ENCODE peak calls at places on chromosomes 7 and 10, in six cellular contexts. T is astrocyte of the spinal cord, K is aorta, P is GM23338, A is NB4, B is ureter. Y is an unnamed sample.

GRCh38 chr10:33945051-33945450 is 610.6 kb upstream of the NRP1 start:
- DNase-seq in T (no peak), K (no peak), P (no peak), A (no peak), B (no peak), Y (no peak)

GRCh38 chr10:121974535-121975294 is at the start of gene NSMCE4A:
- DNase-seq in T (peak), K (peak), P (peak), A (peak), B (peak), Y (peak)

GRCh38 chr10:70851597-70852475 is 36.1 kb downstream of the SGPL1 start:
- DNase-seq in T (no peak), K (no peak), P (no peak), A (no peak), B (no peak), Y (no peak)

GRCh38 chr7:156096806-156097538 is 284.7 kb upstream of the SHH start:
- DNase-seq in T (peak), K (no peak), P (no peak), A (no peak), B (no peak), Y (no peak)

GRCh38 chr7:21923663-21924062 is 22.0 kb downstream of the CDCA7L start:
- DNase-seq in T (peak), K (no peak), P (no peak), A (no peak), B (no peak), Y (no peak)

GRCh38 chr7:155487509-155488482 is 29.9 kb downstream of the EN2 start:
- DNase-seq in T (no peak), K (no peak), P (no peak), A (no peak), B (no peak), Y (no peak)

GRCh38 chr7:82760092-82760491 is 316.5 kb upstream of the CACNA2D1 start:
- DNase-seq in T (no peak), K (no peak), P (peak), A (no peak), B (no peak), Y (no peak)

GRCh38 chr10:87635498-87636312 is 24.0 kb upstream of the PAPSS2 start:
- DNase-seq in T (peak), K (no peak), P (no peak), A (peak), B (no peak), Y (no peak)

GRCh38 chr10:11697718-11698527 is 44.3 kb upstream of the ECHDC3 start:
- DNase-seq in T (no peak), K (no peak), P (no peak), A (no peak), B (no peak), Y (no peak)

GRCh38 chr10:31041011-31041410 is 9.3 kb upstream of the ZNF438 start:
- DNase-seq in T (no peak), K (no peak), P (no peak), A (no peak), B (no peak), Y (no peak)

GRCh38 chr7:16675277-16675676 is 29.3 kb downstream of the BZW2 start:
- DNase-seq in T (no peak), K (no peak), P (peak), A (no peak), B (no peak), Y (no peak)

GRCh38 chr10:25047902-25048301 is 31.5 kb downstream of the THNSL1 start:
- DNase-seq in T (peak), K (no peak), P (no peak), A (no peak), B (no peak), Y (no peak)

GRCh38 chr7:157022681-157023588 is 12.5 kb upstream of the MNX1 start:
- DNase-seq in T (no peak), K (no peak), P (peak), A (no peak), B (no peak), Y (peak)

GRCh38 chr7:151796871-151797270 is 80.0 kb downstream of the PRKAG2 start:
- DNase-seq in T (no peak), K (peak), P (no peak), A (no peak), B (no peak), Y (no peak)

GRCh38 chr7:41711283-41712064 is 8.6 kb upstream of the INHBA start:
- DNase-seq in T (no peak), K (no peak), P (peak), A (peak), B (no peak), Y (peak)

GRCh38 chr7:145347271-145347670 is 511.4 kb upstream of the TPK1 start:
- DNase-seq in T (no peak), K (no peak), P (no peak), A (no peak), B (no peak), Y (no peak)

GRCh38 chr10:88848499-88848898 is 3.1 kb downstream of the ANKRD22 start:
- DNase-seq in T (peak), K (no peak), P (no peak), A (peak), B (no peak), Y (no peak)

GRCh38 chr7:26317211-26317610 is 25.5 kb downstream of the SNX10 start:
- DNase-seq in T (no peak), K (no peak), P (no peak), A (no peak), B (no peak), Y (no peak)

GRCh38 chr10:101749033-101749432 is 26.9 kb downstream of the FGF8 start:
- DNase-seq in T (no peak), K (no peak), P (peak), A (peak), B (no peak), Y (peak)

GRCh38 chr7:49638166-49638565 is 135.3 kb upstream of the VWC2 start:
- DNase-seq in T (no peak), K (no peak), P (peak), A (peak), B (no peak), Y (peak)

GRCh38 chr10:87618470-87619423 is 40.9 kb upstream of the PAPSS2 start:
- DNase-seq in T (no peak), K (no peak), P (no peak), A (peak), B (no peak), Y (no peak)

GRCh38 chr7:157874870-157875229 is 538.0 kb downstream of the DNAJB6 start:
- DNase-seq in T (peak), K (no peak), P (no peak), A (no peak), B (no peak), Y (no peak)

GRCh38 chr7:154871483-154871882 is 131.4 kb downstream of the PAXIP1 start:
- DNase-seq in T (no peak), K (peak), P (no peak), A (no peak), B (no peak), Y (no peak)

GRCh38 chr7:111012799-111013675 is 77.9 kb upstream of the LRRN3 start:
- DNase-seq in T (no peak), K (no peak), P (no peak), A (no peak), B (no peak), Y (no peak)

GRCh38 chr7:50640779-50641178 is 75.6 kb upstream of the DDC start:
- DNase-seq in T (no peak), K (no peak), P (no peak), A (no peak), B (no peak), Y (no peak)

GRCh38 chr10:70758757-70759514 is 26.2 kb downstream of the TBATA start:
- DNase-seq in T (peak), K (peak), P (peak), A (peak), B (peak), Y (peak)

GRCh38 chr10:58177362-58177947 is 90.2 kb downstream of the IPMK start:
- DNase-seq in T (peak), K (no peak), P (peak), A (peak), B (no peak), Y (no peak)

GRCh38 chr10:88088441-88089340 is 225.3 kb downstream of the PTEN start:
- DNase-seq in T (no peak), K (no peak), P (no peak), A (no peak), B (no peak), Y (no peak)

GRCh38 chr10:72328045-72328828 is 26.5 kb downstream of the DNAJB12 start:
- DNase-seq in T (peak), K (peak), P (peak), A (peak), B (peak), Y (peak)

GRCh38 chr7:87398441-87398840 is 53.0 kb downstream of the CROT start:
- DNase-seq in T (peak), K (no peak), P (no peak), A (no peak), B (no peak), Y (no peak)